ENCODE peak calls at places on chromosomes 4 and X, in ten cellular contexts. S, A, V, N, M, D, L, I, O and H are unnamed samples.

GRCh38 chrX:16712116-16712824 is at the start of gene CTPS2:
- DNase-seq in S (peak; percentile 70), A (peak; percentile 36), V (peak; percentile 87), N (peak; percentile 70), M (peak; percentile 74), D (peak; percentile 66), L (peak; percentile 79), I (peak; percentile 58), O (peak; percentile 54), H (peak; percentile 65)

GRCh38 chr4:159174645-159175147 is 71.8 kb downstream of the RAPGEF2 start:
- DNase-seq in S (no peak), A (no peak), V (no peak), N (no peak), M (no peak), D (no peak), L (no peak), I (no peak), O (no peak), H (peak; percentile 9)

GRCh38 chr4:53169695-53170617 is 195.9 kb downstream of the SCFD2 start:
- DNase-seq in S (no peak), A (no peak), V (no peak), N (no peak), M (no peak), D (no peak), L (no peak), I (no peak), O (no peak), H (no peak)

GRCh38 chr4:151315212-151315886 is 10.1 kb downstream of the SH3D19 start:
- DNase-seq in S (no peak), A (peak; percentile 65), V (no peak), N (no peak), M (no peak), D (no peak), L (no peak), I (no peak), O (no peak), H (no peak)

GRCh38 chr4:4658051-4658450 is 116.2 kb upstream of the STX18 start:
- DNase-seq in S (no peak), A (no peak), V (no peak), N (no peak), M (no peak), D (no peak), L (no peak), I (no peak), O (no peak), H (no peak)

GRCh38 chr4:169272265-169272886 is 1.6 kb upstream of the SH3RF1 start:
- DNase-seq in S (no peak), A (peak; percentile 81), V (no peak), N (no peak), M (no peak), D (no peak), L (no peak), I (no peak), O (no peak), H (peak; percentile 21)

GRCh38 chr4:169017971-169018370 is 7.9 kb upstream of the CBR4 start:
- DNase-seq in S (no peak), A (no peak), V (no peak), N (no peak), M (no peak), D (no peak), L (peak; percentile 83), I (no peak), O (no peak), H (no peak)

GRCh38 chr4:1058198-1058996 is 47.0 kb downstream of the FGFRL1 start:
- DNase-seq in S (peak; percentile 50), A (no peak), V (no peak), N (peak; percentile 67), M (no peak), D (no peak), L (no peak), I (no peak), O (no peak), H (no peak)

GRCh38 chr4:84661191-84661944 is 78.4 kb downstream of the CDS1 start:
- DNase-seq in S (no peak), A (no peak), V (no peak), N (no peak), M (no peak), D (no peak), L (no peak), I (no peak), O (no peak), H (no peak)

GRCh38 chr4:84967292-84967651 is 782 bp upstream of the WDFY3 start:
- DNase-seq in S (no peak), A (peak; percentile 37), V (no peak), N (no peak), M (no peak), D (no peak), L (no peak), I (no peak), O (peak; percentile 37), H (no peak)

GRCh38 chr4:184313058-184313709 is 95.5 kb upstream of the ENPP6 start:
- DNase-seq in S (no peak), A (no peak), V (no peak), N (no peak), M (no peak), D (no peak), L (no peak), I (no peak), O (no peak), H (no peak)

DNA sequence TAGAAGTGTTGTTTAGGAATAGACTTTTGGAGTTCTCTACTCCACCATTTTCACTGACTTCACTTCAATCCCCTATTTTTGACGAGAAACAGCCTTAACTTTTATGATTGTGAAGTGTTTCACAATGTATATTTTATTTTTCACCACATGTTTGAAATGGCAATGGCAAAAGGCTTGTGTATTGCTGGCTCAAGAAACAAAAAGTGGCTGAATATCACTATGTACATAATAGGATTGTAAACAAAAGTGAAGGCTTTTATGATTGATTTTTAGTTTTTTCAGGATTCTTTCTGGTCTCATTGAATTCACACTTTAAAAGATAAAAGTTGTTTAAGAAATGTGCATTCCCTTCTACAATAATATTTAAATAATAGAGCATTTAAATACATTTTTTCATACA is 18.2 kb downstream of the MAGEB5 start:
- DNase-seq in S (no peak), A (no peak), V (no peak), N (no peak), M (no peak), D (no peak), L (no peak), I (no peak), O (no peak), H (no peak)
- TF ChIP-seq CTCF in S (no peak), A (no peak), V (no peak), N (no peak), M (no peak), D (no peak), L (no peak), I (no peak), O (no peak), H (no peak)

DNA sequence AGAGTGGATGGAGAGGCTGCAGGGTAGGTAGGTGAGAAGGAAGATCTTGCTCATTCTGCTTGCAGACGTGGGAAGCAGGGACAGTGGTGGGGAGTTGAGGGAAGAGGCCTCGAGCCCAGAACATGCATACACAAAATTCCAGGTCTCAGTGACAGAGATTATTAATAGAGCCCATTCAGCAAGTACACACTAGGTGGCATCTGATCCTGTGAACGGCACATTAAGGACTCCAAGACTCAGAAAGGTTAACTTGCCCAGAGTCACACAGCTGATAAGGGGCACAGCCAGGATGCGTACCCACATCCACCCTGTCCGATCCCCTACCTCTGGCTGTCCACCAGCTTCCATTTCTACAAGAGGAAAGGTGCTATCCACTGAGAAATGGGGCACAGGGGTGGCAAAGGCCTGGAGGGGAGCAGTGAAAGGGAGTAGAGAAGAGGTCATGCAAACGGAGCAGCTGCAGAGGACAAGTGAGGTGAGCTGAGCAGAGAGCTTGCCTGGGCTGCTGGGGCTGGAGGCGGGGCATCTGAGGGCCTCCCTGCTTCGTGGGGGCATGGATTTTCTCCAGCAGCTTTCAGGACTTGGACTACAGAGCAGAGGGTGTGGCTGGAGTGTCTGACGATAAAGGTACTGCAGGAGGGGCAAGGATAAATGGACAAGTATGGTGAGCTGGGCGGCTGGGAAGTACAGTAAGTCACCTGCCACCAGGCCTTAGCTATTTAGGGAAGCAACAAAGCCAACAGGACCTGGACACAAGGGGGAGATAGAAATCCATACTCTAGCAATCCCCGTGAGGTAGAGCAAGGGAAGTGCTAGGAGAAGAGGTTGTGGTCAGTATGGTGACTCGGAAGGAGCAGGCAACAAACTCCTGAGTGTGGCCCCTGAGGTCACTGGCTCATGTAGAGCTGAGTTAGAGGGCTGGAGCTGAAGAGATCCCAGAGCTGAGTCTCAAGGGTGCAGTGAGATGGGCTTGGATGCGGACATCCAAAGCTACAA is 11.2 kb downstream of the IDS start:
- DNase-seq in S (peak; percentile 58), A (no peak), V (no peak), N (no peak), M (no peak), D (no peak), L (no peak), I (peak; percentile 37), O (no peak), H (no peak)
- H3K9me3 ChIP-seq in S (no peaks in the 10 kb centered on the region), A (no peaks in the 10 kb centered on the region), V (no peaks in the 10 kb centered on the region), N (no peaks in the 10 kb centered on the region), M (no peaks in the 10 kb centered on the region), D (no peaks in the 10 kb centered on the region), L (no peaks in the 10 kb centered on the region), I (no peaks in the 10 kb centered on the region), O (no peaks in the 10 kb centered on the region), H (no peaks in the 10 kb centered on the region)

DNA sequence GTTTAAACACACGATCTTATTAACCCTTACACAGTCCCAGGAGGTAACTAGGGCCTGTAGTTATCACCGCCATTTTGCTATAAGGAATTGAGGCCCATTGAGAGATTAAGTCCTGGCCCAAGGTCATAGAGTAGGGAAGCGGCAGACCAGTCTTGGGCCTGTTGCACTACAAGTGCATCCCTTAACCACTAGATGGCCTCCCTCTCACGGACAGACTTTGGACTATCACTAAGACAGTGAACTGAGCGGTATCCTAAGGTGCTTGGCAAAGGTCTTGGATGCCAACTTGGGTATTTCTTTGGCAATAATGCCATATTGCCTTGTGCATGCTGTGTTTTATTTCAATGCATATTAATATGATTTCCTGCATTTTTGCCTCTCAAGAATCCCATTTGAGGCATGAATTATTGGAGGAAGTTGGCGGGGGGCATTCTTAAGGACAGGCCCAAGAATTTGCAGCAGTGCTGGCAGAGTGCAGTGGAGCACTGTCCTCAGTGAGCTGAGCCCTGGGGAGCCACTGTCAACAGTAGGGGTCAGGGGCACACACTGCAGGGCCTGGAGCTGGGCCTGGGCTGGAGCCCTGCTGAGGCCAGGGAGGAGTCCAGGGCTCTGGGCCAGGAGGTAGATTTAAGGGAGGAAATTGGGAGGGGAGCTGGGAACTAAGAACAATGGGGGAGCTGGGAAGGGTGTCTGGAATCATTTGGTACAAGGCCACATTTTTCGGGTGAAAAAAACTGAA is 147.4 kb downstream of the SMIM20 start:
- DNase-seq in S (no peak), A (peak; percentile 27), V (no peak), N (no peak), M (no peak), D (peak; percentile 53), L (peak; percentile 73), I (no peak), O (no peak), H (peak; percentile 17)
- TF ChIP-seq CTCF in S (peak; percentile 36), A (peak; percentile 65), V (peak; percentile 38), N (no peak), M (no peak), D (peak; percentile 79), L (peak; percentile 72), I (peak; percentile 49), O (no peak), H (peak; percentile 46)

DNA sequence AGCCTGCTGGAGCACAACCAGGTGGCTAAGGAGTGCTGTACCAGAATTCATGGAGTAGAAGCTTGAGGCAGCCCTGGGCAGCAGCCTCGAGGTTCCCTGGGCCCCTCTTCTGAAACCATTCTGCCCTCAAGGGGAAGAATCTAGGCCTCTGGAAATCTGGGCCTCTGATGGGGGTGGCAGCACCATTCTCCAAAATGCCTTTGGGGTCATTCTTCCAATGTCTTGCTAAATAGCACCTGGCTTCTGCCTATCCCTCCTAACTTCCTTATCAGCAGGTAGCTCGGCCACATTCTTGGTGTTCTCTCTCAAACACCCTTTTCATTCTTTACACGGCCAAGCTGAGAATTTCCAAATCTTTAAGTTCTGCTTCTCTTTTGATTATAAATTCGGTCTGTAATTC is 473.6 kb downstream of the BCOR start:
- DNase-seq in S (no peak), A (no peak), V (no peak), N (no peak), M (no peak), D (no peak), L (no peak), I (no peak), O (no peak), H (peak; percentile 15)
- H3K9me3 ChIP-seq in S (peaks cover 7% of the 10 kb centered on the region), A (no peaks in the 10 kb centered on the region), V (no peaks in the 10 kb centered on the region), N (no peaks in the 10 kb centered on the region), M (no peaks in the 10 kb centered on the region), D (no peaks in the 10 kb centered on the region), L (no peaks in the 10 kb centered on the region), I (no peaks in the 10 kb centered on the region), O (no peaks in the 10 kb centered on the region), H (no peaks in the 10 kb centered on the region)